ENCODE peak calls at places on chromosomes 16 and 17, in nine cellular contexts. H is AG04450, J is esophagus squamous epithelium, V is Panc1, G is foreskin fibroblast, E is lower leg skin, Q is ovary, N is pancreas, Y is IMR-90. Z is an unnamed sample.

GRCh38 chr17:72119280-72119962 is 1.4 kb upstream of the SOX9 start:
- DNase-seq in H (no peak), J (no peak), V (no peak), G (no peak), E (no peak), Q (no peak), N (no peak), Y (no peak), Z (no peak)

GRCh38 chr16:29745126-29745852 is 501 bp downstream of the C16orf54 start:
- DNase-seq in H (no peak), J (no peak), V (no peak), G (no peak), E (no peak), Q (no peak), N (no peak), Y (no peak), Z (no peak)

GRCh38 chr17:61335105-61335844 is 64.4 kb upstream of the TBX2 start:
- DNase-seq in H (no peak), J (no peak), V (no peak), G (no peak), E (no peak), Q (peak), N (no peak), Y (peak), Z (no peak)

GRCh38 chr16:48434653-48435318 is 49.6 kb upstream of the SIAH1 start:
- DNase-seq in H (no peak), J (no peak), V (no peak), G (peak), E (no peak), Q (no peak), N (no peak), Y (peak), Z (peak)

GRCh38 chr16:77835111-77835510 is 46.7 kb downstream of the VAT1L start:
- DNase-seq in H (no peak), J (no peak), V (no peak), G (no peak), E (no peak), Q (no peak), N (no peak), Y (peak), Z (peak)

GRCh38 chr17:39208893-39209292 is 8.8 kb downstream of the RPL19 start:
- DNase-seq in H (no peak), J (no peak), V (no peak), G (no peak), E (peak), Q (no peak), N (peak), Y (no peak), Z (no peak)

GRCh38 chr16:57013268-57013667 is 23.9 kb downstream of the NLRC5 start:
- DNase-seq in H (no peak), J (no peak), V (no peak), G (peak), E (no peak), Q (no peak), N (no peak), Y (peak), Z (peak)

GRCh38 chr16:81632392-81633146 is 146.5 kb upstream of the PLCG2 start:
- DNase-seq in H (no peak), J (no peak), V (no peak), G (no peak), E (no peak), Q (no peak), N (no peak), Y (peak), Z (peak)

GRCh38 chr16:30923554-30924085 is at the start of gene FBXL19:
- DNase-seq in H (no peak), J (no peak), V (no peak), G (no peak), E (no peak), Q (peak), N (no peak), Y (no peak), Z (no peak)

GRCh38 chr17:82875418-82875856 is 35.6 kb upstream of the ZNF750 start:
- DNase-seq in H (no peak), J (no peak), V (no peak), G (no peak), E (peak), Q (no peak), N (peak), Y (no peak), Z (no peak)

GRCh38 chr17:82239926-82240505 is 11.2 kb downstream of the SLC16A3 start:
- DNase-seq in H (no peak), J (no peak), V (no peak), G (no peak), E (no peak), Q (no peak), N (peak), Y (no peak), Z (no peak)

GRCh38 chr17:43418441-43419374 is 19.9 kb downstream of the ARL4D start:
- DNase-seq in H (peak), J (no peak), V (no peak), G (peak), E (peak), Q (no peak), N (no peak), Y (peak), Z (peak)

GRCh38 chr16:47037396-47037745 is 63.9 kb upstream of the DNAJA2 start:
- DNase-seq in H (no peak), J (no peak), V (no peak), G (no peak), E (peak), Q (peak), N (peak), Y (no peak), Z (no peak)

GRCh38 chr16:1078579-1079021 is 6.1 kb downstream of the SSTR5 start:
- DNase-seq in H (no peak), J (no peak), V (peak), G (no peak), E (peak), Q (no peak), N (peak), Y (peak), Z (no peak)

GRCh38 chr17:65535777-65536572 is 25.5 kb downstream of the AXIN2 start:
- DNase-seq in H (no peak), J (no peak), V (no peak), G (peak), E (no peak), Q (no peak), N (no peak), Y (peak), Z (peak)

GRCh38 chr17:41474863-41475262 is 6.1 kb downstream of the KRT35 start:
- DNase-seq in H (no peak), J (no peak), V (no peak), G (no peak), E (no peak), Q (no peak), N (no peak), Y (no peak), Z (peak)

GRCh38 chr16:31002252-31002700 is 8.2 kb downstream of the STX1B start:
- DNase-seq in H (no peak), J (no peak), V (no peak), G (no peak), E (no peak), Q (no peak), N (peak), Y (no peak), Z (no peak)

GRCh38 chr16:87704754-87705353 is 60.9 kb downstream of the KLHDC4 start:
- DNase-seq in H (no peak), J (no peak), V (no peak), G (no peak), E (no peak), Q (no peak), N (peak), Y (no peak), Z (no peak)

GRCh38 chr16:13021996-13022395 is 120.6 kb downstream of the SHISA9 start:
- DNase-seq in H (no peak), J (no peak), V (no peak), G (no peak), E (no peak), Q (no peak), N (no peak), Y (no peak), Z (no peak)

GRCh38 chr16:813204-813915 is 12.8 kb upstream of the GNG13 start:
- DNase-seq in H (no peak), J (no peak), V (no peak), G (no peak), E (no peak), Q (no peak), N (peak), Y (peak), Z (peak)

GRCh38 chr16:30651124-30652004 is 604 bp downstream of the PRR14 start:
- DNase-seq in H (no peak), J (no peak), V (no peak), G (peak), E (peak), Q (peak), N (peak), Y (peak), Z (peak)

GRCh38 chr17:55756689-55757088 is 5.8 kb downstream of the PCTP start:
- DNase-seq in H (no peak), J (no peak), V (no peak), G (no peak), E (no peak), Q (no peak), N (no peak), Y (no peak), Z (no peak)

GRCh38 chr16:76583466-76583865 is 306.3 kb downstream of the CNTNAP4 start:
- DNase-seq in H (no peak), J (no peak), V (no peak), G (no peak), E (no peak), Q (no peak), N (no peak), Y (no peak), Z (no peak)

GRCh38 chr17:50735287-50735686 is 15.9 kb downstream of the LUC7L3 start:
- DNase-seq in H (no peak), J (no peak), V (no peak), G (no peak), E (no peak), Q (no peak), N (no peak), Y (no peak), Z (no peak)

GRCh38 chr17:7556627-7557026 is 1.9 kb upstream of the TNFSF13 start:
- DNase-seq in H (no peak), J (no peak), V (no peak), G (no peak), E (no peak), Q (no peak), N (no peak), Y (no peak), Z (no peak)

GRCh38 chr17:7558544-7559306 is at the start of gene TNFSF13:
- DNase-seq in H (no peak), J (no peak), V (no peak), G (no peak), E (no peak), Q (peak), N (no peak), Y (no peak), Z (no peak)

GRCh38 chr17:7559307-7560171 is 989 bp downstream of the TNFSF13 start:
- DNase-seq in H (no peak), J (no peak), V (no peak), G (no peak), E (no peak), Q (peak), N (no peak), Y (no peak), Z (no peak)

GRCh38 chr17:7557147-7557764 is 1.3 kb upstream of the TNFSF13 start:
- DNase-seq in H (no peak), J (no peak), V (no peak), G (no peak), E (no peak), Q (peak), N (peak), Y (no peak), Z (no peak)

GRCh38 chr17:7557825-7558543 is 566 bp upstream of the TNFSF13 start:
- DNase-seq in H (no peak), J (no peak), V (no peak), G (no peak), E (peak), Q (peak), N (peak), Y (peak), Z (peak)
- TF ChIP-seq CTCF in H (no peak), J (no peak), V (no peak), G (no peak), E (no peak), Q (peak), N (no peak), Y (no peak), Z (no peak)

GRCh38 chr17:37674511-37674910 is 31.3 kb upstream of the DDX52 start:
- DNase-seq in H (no peak), J (no peak), V (no peak), G (no peak), E (no peak), Q (no peak), N (no peak), Y (no peak), Z (no peak)

GRCh38 chr17:37682007-37682406 is 38.8 kb upstream of the DDX52 start:
- DNase-seq in H (no peak), J (no peak), V (no peak), G (no peak), E (no peak), Q (no peak), N (no peak), Y (no peak), Z (no peak)

GRCh38 chr17:37673386-37673785 is 30.1 kb upstream of the DDX52 start:
- DNase-seq in H (no peak), J (no peak), V (no peak), G (peak), E (no peak), Q (no peak), N (no peak), Y (no peak), Z (peak)

GRCh38 chr17:37676115-37676925 is 33.1 kb upstream of the DDX52 start:
- DNase-seq in H (no peak), J (no peak), V (no peak), G (peak), E (no peak), Q (no peak), N (no peak), Y (peak), Z (peak)

GRCh38 chr17:37678036-37678435 is 34.8 kb upstream of the DDX52 start:
- DNase-seq in H (no peak), J (no peak), V (no peak), G (no peak), E (no peak), Q (no peak), N (no peak), Y (no peak), Z (no peak)
- H3K4me3 ChIP-seq in H (no peak), J (no peak), V (no peak), G (no peak), E (no peak), Q (no peak), N (no peak), Y (no peak), Z (no peak)

GRCh38 chr17:27627514-27627913 is 3.5 kb upstream of the LGALS9 start:
- DNase-seq in H (no peak), J (no peak), V (no peak), G (no peak), E (no peak), Q (no peak), N (no peak), Y (no peak), Z (no peak)
- TF ChIP-seq CTCF in H (no peak), J (no peak), V (no peak), G (no peak), E (no peak), Q (no peak), N (no peak), Y (no peak), Z (no peak)

GRCh38 chr17:81050645-81051625 is 16.0 kb downstream of the BAIAP2 start:
- DNase-seq in H (no peak), J (no peak), V (no peak), G (no peak), E (no peak), Q (no peak), N (no peak), Y (no peak), Z (no peak)

GRCh38 chr17:81048827-81049371 is 13.9 kb downstream of the BAIAP2 start:
- DNase-seq in H (no peak), J (no peak), V (no peak), G (no peak), E (no peak), Q (no peak), N (no peak), Y (no peak), Z (no peak)

GRCh38 chr17:81052199-81052997 is 17.4 kb downstream of the BAIAP2 start:
- DNase-seq in H (no peak), J (no peak), V (no peak), G (no peak), E (no peak), Q (no peak), N (no peak), Y (no peak), Z (no peak)

GRCh38 chr17:81049372-81049911 is 14.5 kb downstream of the BAIAP2 start:
- DNase-seq in H (no peak), J (no peak), V (no peak), G (no peak), E (no peak), Q (no peak), N (no peak), Y (no peak), Z (no peak)

DNA sequence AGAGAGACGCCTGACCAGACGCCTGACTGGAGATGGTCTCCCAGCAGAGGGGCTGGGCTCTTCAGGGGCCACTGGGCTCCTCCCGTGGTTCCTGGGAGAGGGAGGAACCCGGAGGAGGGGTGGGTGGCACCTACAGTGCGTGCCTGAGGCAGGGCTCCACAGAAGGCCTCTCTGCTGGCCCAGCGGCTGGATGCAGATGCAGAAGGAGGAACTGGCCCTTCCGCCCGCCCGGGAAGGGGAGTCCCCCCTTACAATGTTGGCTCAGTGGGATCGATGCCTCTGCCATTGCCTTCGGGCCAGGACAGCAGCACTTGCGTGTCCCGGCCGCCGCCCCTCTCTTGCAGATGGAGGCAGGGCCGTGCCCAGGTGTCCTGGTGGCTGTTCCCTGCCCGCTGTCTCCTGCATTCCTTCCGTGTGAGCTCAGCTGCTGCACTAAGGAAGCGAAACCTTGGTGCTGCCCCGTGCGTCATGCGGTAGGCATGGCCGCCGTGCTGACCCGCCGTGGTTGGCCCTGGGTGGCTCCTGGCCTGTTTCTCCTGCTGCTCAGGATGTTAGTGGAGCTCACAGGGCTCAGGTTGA is 15.1 kb downstream of the BAIAP2 start:
- DNase-seq in H (no peak), J (peak), V (no peak), G (no peak), E (no peak), Q (no peak), N (peak), Y (no peak), Z (no peak)
- H3K4me3 ChIP-seq in H (no peak), J (peak), V (peak), G (no peak), E (no peak), Q (no peak), N (no peak), Y (no peak), Z (no peak)

Z was measured in AG10803.